ENCODE peak calls at places on chromosomes 7 and 10, in eight cellular contexts. F is RWPE2; U is fibroblast of lung; S is lower lobe of right lung; C is CD8-positive, alpha-beta T cell; M is lung; R is substantia nigra; E is H9. Q is an unnamed sample.

GRCh38 chr7:138186951-138187351 is 110.7 kb downstream of the AKR1D1 start:
- DNase-seq in F (no peak), U (peak; percentile 87), S (no peak), C (no peak), M (no peak), R (no peak), E (no peak), Q (no peak)

GRCh38 chr7:34762769-34763168 is 104.8 kb downstream of the NPSR1 start:
- DNase-seq in F (no peak), U (no peak), S (no peak), C (no peak), M (no peak), R (no peak), E (no peak), Q (no peak)

GRCh38 chr10:65556006-65556405 is 1369.8 kb upstream of the LRRTM3 start:
- DNase-seq in F (no peak), U (no peak), S (no peak), C (no peak), M (no peak), R (no peak), E (no peak), Q (no peak)

GRCh38 chr10:6409982-6410694 is 169.9 kb downstream of the PRKCQ start:
- DNase-seq in F (no peak), U (peak; percentile 51), S (no peak), C (peak; percentile 31), M (no peak), R (no peak), E (no peak), Q (no peak)

GRCh38 chr10:110724116-110724701 is 80.1 kb downstream of the RBM20 start:
- DNase-seq in F (no peak), U (no peak), S (no peak), C (no peak), M (no peak), R (no peak), E (no peak), Q (no peak)

GRCh38 chr10:7590271-7590670 is 76.5 kb downstream of the ITIH5 start:
- DNase-seq in F (no peak), U (no peak), S (no peak), C (no peak), M (no peak), R (no peak), E (no peak), Q (no peak)

GRCh38 chr7:1742555-1743303 is 72.7 kb downstream of the ELFN1 start:
- DNase-seq in F (no peak), U (peak; percentile 13), S (no peak), C (peak; percentile 48), M (peak; percentile 35), R (no peak), E (no peak), Q (no peak)

GRCh38 chr10:118721005-118721876 is 33.5 kb downstream of the CACUL1 start:
- DNase-seq in F (no peak), U (peak; percentile 27), S (no peak), C (peak; percentile 74), M (peak; percentile 48), R (no peak), E (no peak), Q (no peak)

GRCh38 chr7:22726345-22726848 is 603 bp upstream of the IL6 start:
- DNase-seq in F (peak; percentile 69), U (peak; percentile 85), S (peak; percentile 66), C (peak; percentile 38), M (peak; percentile 51), R (no peak), E (peak; percentile 84), Q (peak; percentile 30)

GRCh38 chr7:131225619-131226101 is 102.0 kb upstream of the MKLN1 start:
- DNase-seq in F (no peak), U (peak; percentile 58), S (peak; percentile 68), C (no peak), M (peak; percentile 69), R (no peak), E (no peak), Q (no peak)

GRCh38 chr10:50607526-50607925 is 16.2 kb downstream of the SGMS1 start:
- DNase-seq in F (no peak), U (no peak), S (no peak), C (no peak), M (no peak), R (no peak), E (no peak), Q (no peak)

GRCh38 chr10:22693371-22693784 is 21.0 kb downstream of the PIP4K2A start:
- DNase-seq in F (no peak), U (peak; percentile 86), S (no peak), C (no peak), M (no peak), R (no peak), E (no peak), Q (no peak)

GRCh38 chr10:11913184-11913641 is 90.1 kb downstream of the PROSER2 start:
- DNase-seq in F (no peak), U (peak; percentile 18), S (no peak), C (no peak), M (no peak), R (no peak), E (peak; percentile 38), Q (no peak)

GRCh38 chr10:955820-956217 is 24.3 kb upstream of the LARP4B start:
- DNase-seq in F (no peak), U (no peak), S (no peak), C (no peak), M (no peak), R (no peak), E (no peak), Q (no peak)

GRCh38 chr7:94632338-94633024 is 23.5 kb downstream of the SGCE start:
- DNase-seq in F (no peak), U (peak; percentile 93), S (no peak), C (no peak), M (no peak), R (no peak), E (no peak), Q (no peak)

GRCh38 chr10:72847681-72848080 is 45.9 kb upstream of the OIT3 start:
- DNase-seq in F (no peak), U (peak; percentile 21), S (no peak), C (no peak), M (no peak), R (no peak), E (no peak), Q (no peak)

GRCh38 chr10:25725917-25726716 is 207.9 kb upstream of the MYO3A start:
- DNase-seq in F (no peak), U (peak; percentile 46), S (no peak), C (peak; percentile 6), M (no peak), R (no peak), E (peak; percentile 60), Q (no peak)

GRCh38 chr7:134359787-134360432 is 43.2 kb upstream of the SLC35B4 start:
- DNase-seq in F (no peak), U (no peak), S (no peak), C (no peak), M (no peak), R (no peak), E (no peak), Q (no peak)

GRCh38 chr10:46001187-46001756 is 29.0 kb downstream of the TIMM23 start:
- DNase-seq in F (no peak), U (no peak), S (no peak), C (no peak), M (no peak), R (no peak), E (no peak), Q (no peak)
- H3K27ac ChIP-seq in F (no peak overlapping the region), U (no peak overlapping the region), S (no peak overlapping the region), C (no peak overlapping the region), M (no peak overlapping the region), R (no peak overlapping the region), E (no peak overlapping the region), Q (no peak overlapping the region)

GRCh38 chr10:32942081-32942480 is 15.9 kb downstream of the ITGB1 start:
- DNase-seq in F (no peak), U (no peak), S (no peak), C (no peak), M (no peak), R (no peak), E (no peak), Q (no peak)
- H3K27ac ChIP-seq in F (peak overlapping the region; percentile 70), U (no peak overlapping the region), S (no peak overlapping the region), C (no peak overlapping the region), M (peak overlapping the region; percentile 54), R (no peak overlapping the region), E (no peak overlapping the region), Q (no peak overlapping the region)

GRCh38 chr10:103041391-103041790 is 123.3 kb downstream of the CNNM2 start:
- DNase-seq in F (no peak), U (no peak), S (no peak), C (no peak), M (no peak), R (no peak), E (no peak), Q (no peak)
- H3K27ac ChIP-seq in F (no peak overlapping the region), U (no peak overlapping the region), S (no peak overlapping the region), C (no peak overlapping the region), M (no peak overlapping the region), R (no peak overlapping the region), E (no peak overlapping the region), Q (no peak overlapping the region)

DNA sequence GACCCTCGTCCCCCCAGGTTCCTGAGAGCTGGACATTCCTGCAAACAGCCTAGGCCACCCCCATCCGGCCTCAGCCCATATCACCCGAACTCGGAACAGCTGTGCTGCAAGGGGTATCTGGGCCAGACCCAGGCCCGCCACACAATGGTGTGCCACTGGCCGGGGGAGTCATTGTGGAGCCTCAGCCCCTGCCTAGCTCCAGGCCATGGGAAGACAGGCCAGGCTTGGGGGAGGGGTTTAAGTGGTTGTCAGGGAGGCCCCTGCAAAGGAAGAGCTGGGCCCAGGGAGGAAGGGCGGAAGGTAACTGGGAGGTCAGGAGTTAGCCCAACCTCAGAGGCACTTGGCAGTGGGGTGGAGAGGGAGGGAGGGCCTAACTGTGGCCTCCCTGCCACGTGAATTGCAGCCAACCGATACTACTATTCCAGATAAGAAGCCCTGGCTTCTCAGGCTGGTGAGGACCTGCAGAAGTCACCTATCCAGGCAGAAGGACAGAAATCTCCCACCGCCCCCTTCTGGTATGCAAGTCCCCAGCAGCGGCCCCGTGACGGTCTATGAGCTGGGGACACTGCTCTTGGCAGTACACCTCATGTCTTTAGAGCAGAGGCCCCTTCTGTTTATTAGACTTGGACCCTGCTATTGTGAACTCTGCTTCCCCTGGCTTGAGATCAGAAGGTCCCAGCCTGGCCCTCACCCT is 26.8 kb downstream of the VSIR start:
- DNase-seq in F (no peak), U (no peak), S (peak; percentile 71), C (peak; percentile 38), M (peak; percentile 64), R (no peak), E (peak; percentile 69), Q (no peak)
- H3K27ac ChIP-seq in F (no peak overlapping the region), U (no peak overlapping the region), S (peak overlapping the region; percentile 80), C (peak overlapping the region; percentile 57), M (peak overlapping the region; percentile 21), R (no peak overlapping the region), E (no peak overlapping the region), Q (peak overlapping the region; percentile 74)

DNA sequence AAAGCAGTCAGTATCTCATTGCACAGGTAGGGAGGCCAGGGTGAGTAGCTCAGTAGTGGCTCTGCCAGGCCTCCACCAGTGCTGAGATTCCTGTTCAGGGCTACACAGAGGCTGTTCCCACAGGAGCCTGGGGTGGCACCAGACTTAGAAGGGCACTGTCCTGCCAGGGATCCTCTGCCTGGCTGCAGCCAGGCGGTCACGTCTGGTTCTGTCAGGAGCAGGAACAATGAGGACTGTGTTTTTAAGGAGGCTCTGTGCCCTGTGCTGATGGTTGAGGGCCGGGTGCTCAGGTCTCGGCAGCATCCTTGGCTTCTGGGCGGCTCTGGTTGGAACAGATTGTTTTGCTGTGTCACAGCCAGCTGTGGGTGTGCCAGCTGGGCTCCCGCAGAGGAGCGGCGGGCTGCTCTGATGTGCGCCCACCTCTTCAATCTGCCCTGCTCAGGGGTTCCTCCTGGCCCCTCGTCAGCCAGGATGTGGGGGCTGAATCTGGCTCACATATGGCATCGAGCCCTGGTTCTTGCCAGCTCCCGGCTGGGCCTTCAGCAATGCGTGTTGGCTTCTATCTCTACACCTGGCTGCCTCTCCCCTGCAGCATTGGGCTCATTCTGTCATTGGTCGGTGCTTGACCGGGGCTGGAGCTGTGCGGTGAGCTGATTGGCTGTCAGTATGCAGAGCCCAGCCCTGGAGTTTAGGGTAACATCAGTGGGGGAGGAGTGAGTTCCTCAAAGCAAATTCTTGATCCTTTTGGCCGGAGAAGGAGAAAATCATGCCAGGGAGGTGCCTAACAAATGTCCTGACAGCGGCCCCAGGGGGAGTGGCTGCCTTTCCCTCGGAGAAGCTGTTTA is 41.2 kb downstream of the TACR2 start:
- DNase-seq in F (no peak), U (peak; percentile 29), S (no peak), C (no peak), M (no peak), R (no peak), E (peak; percentile 92), Q (peak; percentile 43)
- H3K27ac ChIP-seq in F (no peak overlapping the region), U (peak overlapping the region; percentile 16), S (no peak overlapping the region), C (no peak overlapping the region), M (no peak overlapping the region), R (no peak overlapping the region), E (no peak overlapping the region), Q (peak overlapping the region; percentile 54)